ENCODE peak calls at places on chromosomes 3 and 15, in four cellular contexts. D is activated effector memory CD4-positive, alpha-beta T cell treated with anti-CD3 and anti-CD28 coated beads, Interleukin-2, amount 50 U/mL, for 16 hours; P is posterior cingulate gyrus; C is occipital lobe. Q is an unnamed sample.
A peak's percentile ranks its signal among the peaks of the same experiment; 100 is the strongest.

GRCh38 chr15:87227846-87228245 is 1028.7 kb downstream of the NTRK3 start:
- DNase-seq in D (no peak), P (no peak), C (no peak), Q (no peak)

GRCh38 chr15:72873379-72874233 is 90.0 kb upstream of the ADPGK start:
- DNase-seq in D (no peak), P (no peak), C (no peak), Q (no peak)

GRCh38 chr3:129277829-129278271 is 820 bp upstream of the HMCES start:
- DNase-seq in D (no peak), P (no peak), C (no peak), Q (no peak)

GRCh38 chr3:195251336-195252065 is 19.5 kb downstream of the XXYLT1 start:
- DNase-seq in D (no peak), P (no peak), C (no peak), Q (no peak)

GRCh38 chr3:166518040-166518439 is 680.8 kb upstream of the BCHE start:
- DNase-seq in D (no peak), P (no peak), C (no peak), Q (no peak)

GRCh38 chr3:154022603-154023002 is 98.6 kb upstream of the ARHGEF26 start:
- DNase-seq in D (no peak), P (no peak), C (no peak), Q (peak; percentile 8)

GRCh38 chr3:36911990-36912804 is 32.7 kb downstream of the TRANK1 start:
- DNase-seq in D (no peak), P (no peak), C (no peak), Q (peak; percentile 24)

GRCh38 chr15:90691982-90692773 is 25.0 kb upstream of the BLM start:
- DNase-seq in D (no peak), P (no peak), C (no peak), Q (no peak)

GRCh38 chr3:121431717-121432517 is 113.9 kb downstream of the POLQ start:
- DNase-seq in D (peak; percentile 75), P (no peak), C (no peak), Q (peak; percentile 4)

GRCh38 chr3:52986938-52987337 is 58.9 kb downstream of the SFMBT1 start:
- DNase-seq in D (no peak), P (no peak), C (no peak), Q (no peak)

GRCh38 chr3:128878556-128879124 is 780 bp upstream of the ACAD9 start:
- DNase-seq in D (no peak), P (no peak), C (no peak), Q (peak; percentile 19)

GRCh38 chr3:165642761-165643432 is 194.3 kb downstream of the BCHE start:
- DNase-seq in D (no peak), P (no peak), C (no peak), Q (peak; percentile 29)

GRCh38 chr15:62779041-62779810 is 263.3 kb upstream of the TPM1 start:
- DNase-seq in D (no peak), P (no peak), C (no peak), Q (peak; percentile 41)

Q was measured in Ammon's horn.